ENCODE peak calls at places on chromosomes 5 and 9, in eight cellular contexts. One of them, this sample, is unnamed.

GRCh38 chr5:132484386-132484715 is 6.2 kb downstream of the IRF1 start:
- DNase-seq in neural progenitor cell: no peak
- DNase-seq in GM23248: no peak
- DNase-seq in OCI-LY7: no peak
- DNase-seq in MM.1S: no peak
- DNase-seq in GM23338: no peak
- DNase-seq in PC-3: no peak
- DNase-seq in HCT116: no peak
- DNase-seq in this sample: no peak

GRCh38 chr5:175382171-175382570 is 61.8 kb downstream of the DRD1 start:
- DNase-seq in PC-3: peak
- DNase-seq in neural progenitor cell: no peak
- DNase-seq in OCI-LY7: no peak
- DNase-seq in GM23338: no peak
- DNase-seq in HCT116: no peak
- DNase-seq in MM.1S: no peak
- DNase-seq in GM23248: no peak
- DNase-seq in this sample: no peak

GRCh38 chr9:120833311-120833710 is 9.4 kb downstream of the PSMD5 start:
- DNase-seq in GM23338: no peak
- DNase-seq in neural progenitor cell: no peak
- DNase-seq in HCT116: no peak
- DNase-seq in OCI-LY7: no peak
- DNase-seq in PC-3: no peak
- DNase-seq in MM.1S: no peak
- DNase-seq in GM23248: no peak
- DNase-seq in this sample: no peak

GRCh38 chr9:113985968-113986585 is 92.0 kb downstream of the AMBP start:
- DNase-seq in MM.1S: no peak
- DNase-seq in OCI-LY7: no peak
- DNase-seq in neural progenitor cell: no peak
- DNase-seq in HCT116: no peak
- DNase-seq in PC-3: no peak
- DNase-seq in GM23338: no peak
- DNase-seq in GM23248: peak
- DNase-seq in this sample: peak

GRCh38 chr9:111069233-111069632 is 31.0 kb upstream of the LPAR1 start:
- DNase-seq in MM.1S: no peak
- DNase-seq in PC-3: no peak
- DNase-seq in neural progenitor cell: no peak
- DNase-seq in GM23338: no peak
- DNase-seq in OCI-LY7: no peak
- DNase-seq in HCT116: no peak
- DNase-seq in GM23248: no peak
- DNase-seq in this sample: no peak

GRCh38 chr9:116806075-116806474 is 119.0 kb downstream of the TRIM32 start:
- DNase-seq in MM.1S: peak
- DNase-seq in PC-3: peak
- DNase-seq in HCT116: no peak
- DNase-seq in OCI-LY7: peak
- DNase-seq in GM23338: peak
- DNase-seq in GM23248: peak
- DNase-seq in neural progenitor cell: peak
- DNase-seq in this sample: peak

GRCh38 chr5:34838785-34839714 is at the start of gene TTC23L:
- DNase-seq in GM23338: peak
- DNase-seq in HCT116: peak
- DNase-seq in MM.1S: peak
- DNase-seq in PC-3: peak
- DNase-seq in OCI-LY7: peak
- DNase-seq in GM23248: peak
- DNase-seq in neural progenitor cell: peak
- DNase-seq in this sample: peak

GRCh38 chr5:9168791-9169611 is 376.9 kb downstream of the SEMA5A start:
- DNase-seq in PC-3: peak
- DNase-seq in OCI-LY7: no peak
- DNase-seq in HCT116: no peak
- DNase-seq in MM.1S: no peak
- DNase-seq in neural progenitor cell: no peak
- DNase-seq in GM23248: no peak
- DNase-seq in GM23338: no peak
- DNase-seq in this sample: peak

GRCh38 chr5:125200842-125201373 is 454.5 kb upstream of the ZNF608 start:
- DNase-seq in HCT116: no peak
- DNase-seq in MM.1S: no peak
- DNase-seq in OCI-LY7: peak
- DNase-seq in GM23248: no peak
- DNase-seq in PC-3: no peak
- DNase-seq in GM23338: no peak
- DNase-seq in neural progenitor cell: no peak
- DNase-seq in this sample: no peak

GRCh38 chr5:14417232-14417730 is 164.3 kb upstream of the OTULINL start:
- DNase-seq in GM23338: peak
- DNase-seq in PC-3: no peak
- DNase-seq in HCT116: no peak
- DNase-seq in neural progenitor cell: no peak
- DNase-seq in OCI-LY7: no peak
- DNase-seq in GM23248: peak
- DNase-seq in MM.1S: no peak
- DNase-seq in this sample: no peak

GRCh38 chr5:149452665-149453617 is 73.8 kb upstream of the IL17B start:
- DNase-seq in MM.1S: no peak
- DNase-seq in neural progenitor cell: peak
- DNase-seq in GM23248: peak
- DNase-seq in OCI-LY7: no peak
- DNase-seq in PC-3: peak
- DNase-seq in GM23338: peak
- DNase-seq in HCT116: no peak
- DNase-seq in this sample: peak

GRCh38 chr9:38178282-38178681 is 109.3 kb upstream of the SHB start:
- DNase-seq in MM.1S: no peak
- DNase-seq in GM23248: no peak
- DNase-seq in OCI-LY7: no peak
- DNase-seq in GM23338: no peak
- DNase-seq in neural progenitor cell: no peak
- DNase-seq in PC-3: peak
- DNase-seq in HCT116: peak
- DNase-seq in this sample: no peak

GRCh38 chr9:123343428-123344272 is 12.3 kb upstream of the CRB2 start:
- DNase-seq in OCI-LY7: peak
- DNase-seq in GM23248: peak
- DNase-seq in MM.1S: no peak
- DNase-seq in GM23338: no peak
- DNase-seq in neural progenitor cell: no peak
- DNase-seq in HCT116: no peak
- DNase-seq in PC-3: no peak
- DNase-seq in this sample: no peak

GRCh38 chr5:107519900-107520354 is 150.8 kb downstream of the EFNA5 start:
- DNase-seq in OCI-LY7: peak
- DNase-seq in GM23338: peak
- DNase-seq in GM23248: peak
- DNase-seq in MM.1S: no peak
- DNase-seq in neural progenitor cell: peak
- DNase-seq in PC-3: peak
- DNase-seq in HCT116: no peak
- DNase-seq in this sample: peak

GRCh38 chr5:179176571-179177230 is 116.5 kb downstream of the ZNF354C start:
- DNase-seq in PC-3: no peak
- DNase-seq in GM23248: no peak
- DNase-seq in OCI-LY7: no peak
- DNase-seq in GM23338: no peak
- DNase-seq in MM.1S: no peak
- DNase-seq in HCT116: no peak
- DNase-seq in neural progenitor cell: no peak
- DNase-seq in this sample: no peak

GRCh38 chr5:17216176-17216973 is 1.1 kb upstream of the BASP1 start:
- DNase-seq in HCT116: peak
- DNase-seq in MM.1S: peak
- DNase-seq in GM23248: peak
- DNase-seq in neural progenitor cell: peak
- DNase-seq in OCI-LY7: peak
- DNase-seq in GM23338: peak
- DNase-seq in PC-3: peak
- DNase-seq in this sample: peak

GRCh38 chr9:136565075-136565721 is 19.4 kb upstream of the NOTCH1 start:
- DNase-seq in HCT116: no peak
- DNase-seq in neural progenitor cell: no peak
- DNase-seq in MM.1S: no peak
- DNase-seq in OCI-LY7: no peak
- DNase-seq in GM23338: no peak
- DNase-seq in PC-3: no peak
- DNase-seq in GM23248: peak
- DNase-seq in this sample: no peak

GRCh38 chr5:81835813-81836458 is 85.0 kb upstream of the SSBP2 start:
- DNase-seq in neural progenitor cell: no peak
- DNase-seq in HCT116: no peak
- DNase-seq in OCI-LY7: no peak
- DNase-seq in GM23248: peak
- DNase-seq in PC-3: no peak
- DNase-seq in MM.1S: no peak
- DNase-seq in GM23338: no peak
- DNase-seq in this sample: no peak

GRCh38 chr9:73118898-73119554 is 32.6 kb upstream of the ANXA1 start:
- DNase-seq in MM.1S: no peak
- DNase-seq in PC-3: peak
- DNase-seq in GM23338: no peak
- DNase-seq in OCI-LY7: no peak
- DNase-seq in GM23248: peak
- DNase-seq in neural progenitor cell: no peak
- DNase-seq in HCT116: peak
- DNase-seq in this sample: no peak

GRCh38 chr9:121818016-121818661 is 166.7 kb downstream of the DAB2IP start:
- DNase-seq in neural progenitor cell: no peak
- DNase-seq in GM23338: no peak
- DNase-seq in PC-3: no peak
- DNase-seq in OCI-LY7: no peak
- DNase-seq in HCT116: no peak
- DNase-seq in MM.1S: no peak
- DNase-seq in GM23248: no peak
- DNase-seq in this sample: no peak

GRCh38 chr5:3221432-3221831 is 374.2 kb upstream of the IRX1 start:
- DNase-seq in GM23338: no peak
- DNase-seq in neural progenitor cell: no peak
- DNase-seq in GM23248: no peak
- DNase-seq in PC-3: no peak
- DNase-seq in MM.1S: no peak
- DNase-seq in HCT116: no peak
- DNase-seq in OCI-LY7: no peak
- DNase-seq in this sample: no peak

GRCh38 chr5:95863383-95863757 is 40.8 kb upstream of the GLRX start:
- DNase-seq in MM.1S: no peak
- DNase-seq in PC-3: no peak
- DNase-seq in HCT116: no peak
- DNase-seq in neural progenitor cell: no peak
- DNase-seq in OCI-LY7: no peak
- DNase-seq in GM23338: no peak
- DNase-seq in GM23248: peak
- DNase-seq in this sample: peak

GRCh38 chr9:121538221-121538620 is 38.6 kb upstream of the GGTA1 start:
- DNase-seq in GM23248: no peak
- DNase-seq in MM.1S: no peak
- DNase-seq in OCI-LY7: no peak
- DNase-seq in GM23338: peak
- DNase-seq in HCT116: peak
- DNase-seq in neural progenitor cell: peak
- DNase-seq in PC-3: peak
- DNase-seq in this sample: no peak

GRCh38 chr9:83536332-83536731 is 1.9 kb downstream of the FRMD3 start:
- DNase-seq in GM23338: no peak
- DNase-seq in neural progenitor cell: peak
- DNase-seq in PC-3: no peak
- DNase-seq in OCI-LY7: no peak
- DNase-seq in MM.1S: no peak
- DNase-seq in HCT116: no peak
- DNase-seq in GM23248: no peak
- DNase-seq in this sample: no peak

GRCh38 chr9:83535736-83536135 is 2.5 kb downstream of the FRMD3 start:
- DNase-seq in GM23248: no peak
- DNase-seq in neural progenitor cell: peak
- DNase-seq in GM23338: peak
- DNase-seq in HCT116: no peak
- DNase-seq in PC-3: no peak
- DNase-seq in OCI-LY7: no peak
- DNase-seq in MM.1S: no peak
- DNase-seq in this sample: no peak

GRCh38 chr9:83538890-83539238 is 663 bp upstream of the FRMD3 start:
- DNase-seq in PC-3: no peak
- DNase-seq in neural progenitor cell: peak
- DNase-seq in GM23248: no peak
- DNase-seq in OCI-LY7: no peak
- DNase-seq in MM.1S: no peak
- DNase-seq in HCT116: no peak
- DNase-seq in GM23338: peak
- DNase-seq in this sample: no peak

GRCh38 chr9:83537331-83538171 is 650 bp downstream of the FRMD3 start:
- DNase-seq in HCT116: no peak
- DNase-seq in GM23338: peak
- DNase-seq in PC-3: no peak
- DNase-seq in GM23248: peak
- DNase-seq in OCI-LY7: no peak
- DNase-seq in MM.1S: no peak
- DNase-seq in neural progenitor cell: peak
- DNase-seq in this sample: peak

GRCh38 chr9:83538172-83538889 is at the start of gene FRMD3:
- DNase-seq in neural progenitor cell: peak
- DNase-seq in OCI-LY7: no peak
- DNase-seq in HCT116: peak
- DNase-seq in GM23338: peak
- DNase-seq in GM23248: peak
- DNase-seq in PC-3: peak
- DNase-seq in MM.1S: peak
- DNase-seq in this sample: peak
- H3K4me2 ChIP-seq in neural progenitor cell: peak
- H3K4me2 ChIP-seq in OCI-LY7: no peak
- H3K4me2 ChIP-seq in HCT116: peak
- H3K4me2 ChIP-seq in GM23338: peak
- H3K4me2 ChIP-seq in GM23248: peak
- H3K4me2 ChIP-seq in PC-3: peak
- H3K4me2 ChIP-seq in MM.1S: peak
- H3K4me2 ChIP-seq in this sample: peak

GRCh38 chr5:50766967-50767366 is 100.5 kb downstream of the PARP8 start:
- DNase-seq in GM23248: no peak
- DNase-seq in PC-3: no peak
- DNase-seq in HCT116: no peak
- DNase-seq in MM.1S: no peak
- DNase-seq in GM23338: no peak
- DNase-seq in neural progenitor cell: no peak
- DNase-seq in OCI-LY7: no peak
- DNase-seq in this sample: no peak
- TF ChIP-seq EZH2phosphoT487 in GM23248: no peak
- TF ChIP-seq EZH2phosphoT487 in PC-3: no peak
- TF ChIP-seq EZH2phosphoT487 in HCT116: no peak
- TF ChIP-seq EZH2phosphoT487 in MM.1S: no peak
- TF ChIP-seq EZH2phosphoT487 in GM23338: no peak
- TF ChIP-seq EZH2phosphoT487 in neural progenitor cell: no peak
- TF ChIP-seq EZH2phosphoT487 in OCI-LY7: no peak
- TF ChIP-seq EZH2phosphoT487 in this sample: no peak

GRCh38 chr9:129474740-129475404 is 146.0 kb downstream of the C9orf50 start:
- DNase-seq in HCT116: no peak
- DNase-seq in MM.1S: no peak
- DNase-seq in GM23248: peak
- DNase-seq in GM23338: no peak
- DNase-seq in OCI-LY7: no peak
- DNase-seq in neural progenitor cell: no peak
- DNase-seq in PC-3: no peak
- DNase-seq in this sample: no peak
- H3K4me3 ChIP-seq in HCT116: no peak
- H3K4me3 ChIP-seq in MM.1S: no peak
- H3K4me3 ChIP-seq in GM23248: no peak
- H3K4me3 ChIP-seq in GM23338: no peak
- H3K4me3 ChIP-seq in OCI-LY7: no peak
- H3K4me3 ChIP-seq in neural progenitor cell: no peak
- H3K4me3 ChIP-seq in PC-3: no peak
- H3K4me3 ChIP-seq in this sample: no peak

GRCh38 chr9:108442604-108443277 is 413.0 kb downstream of the ACTL7B start:
- DNase-seq in neural progenitor cell: no peak
- DNase-seq in OCI-LY7: no peak
- DNase-seq in GM23338: no peak
- DNase-seq in MM.1S: no peak
- DNase-seq in GM23248: no peak
- DNase-seq in HCT116: no peak
- DNase-seq in PC-3: no peak
- DNase-seq in this sample: no peak
- H3K4me2 ChIP-seq in neural progenitor cell: no peak
- H3K4me2 ChIP-seq in OCI-LY7: no peak
- H3K4me2 ChIP-seq in GM23338: no peak
- H3K4me2 ChIP-seq in MM.1S: no peak
- H3K4me2 ChIP-seq in GM23248: peak
- H3K4me2 ChIP-seq in HCT116: no peak
- H3K4me2 ChIP-seq in PC-3: peak
- H3K4me2 ChIP-seq in this sample: no peak

This sample was measured in hepatocyte.